ENCODE peak calls at places on chromosomes 1 and 21, in eight cellular contexts. H is SJSA1, N is mammary epithelial cell, G is endothelial cell of umbilical vein, O is HL-60, W is body of pancreas, M is sigmoid colon, X is prostate gland. P is an unnamed sample. For H3K27me3, the result is how much of the 10 kb centered on the place peaks cover.

GRCh38 chr1:35641233-35641866 is at the start of gene PSMB2:
- DNase-seq in H (peak), N (peak), G (peak), O (peak), W (peak), M (peak), X (peak), P (peak)

GRCh38 chr1:224623743-224624333 is 7.7 kb downstream of the CNIH3 start:
- DNase-seq in H (peak), N (peak), G (peak), O (no peak), W (peak), M (no peak), X (no peak), P (peak)

GRCh38 chr1:115327270-115327669 is 10.8 kb downstream of the NGF start:
- DNase-seq in H (no peak), N (no peak), G (no peak), O (no peak), W (no peak), M (no peak), X (no peak), P (no peak)

GRCh38 chr1:110967256-110967655 is 3.5 kb upstream of the LRIF1 start:
- DNase-seq in H (no peak), N (no peak), G (no peak), O (no peak), W (no peak), M (no peak), X (no peak), P (no peak)

GRCh38 chr1:42765832-42766722 is 751 bp downstream of the P3H1 start:
- DNase-seq in H (peak), N (peak), G (peak), O (no peak), W (peak), M (peak), X (peak), P (peak)

GRCh38 chr1:20476260-20477038 is 9.6 kb downstream of the CAMK2N1 start:
- DNase-seq in H (no peak), N (peak), G (no peak), O (no peak), W (peak), M (no peak), X (no peak), P (peak)

GRCh38 chr1:155127672-155128468 is at the start of gene EFNA1:
- DNase-seq in H (no peak), N (peak), G (peak), O (no peak), W (peak), M (peak), X (peak), P (peak)

GRCh38 chr1:44723496-44724407 is 7.2 kb downstream of the RNU5D-1 start:
- DNase-seq in H (no peak), N (no peak), G (no peak), O (peak), W (peak), M (no peak), X (no peak), P (no peak)

GRCh38 chr1:12711421-12712005 is 4.4 kb upstream of the AADACL3 start:
- DNase-seq in H (no peak), N (no peak), G (no peak), O (no peak), W (no peak), M (no peak), X (no peak), P (no peak)

GRCh38 chr1:116289219-116289618 is 83.8 kb upstream of the ATP1A1 start:
- DNase-seq in H (no peak), N (peak), G (no peak), O (no peak), W (peak), M (no peak), X (peak), P (no peak)

GRCh38 chr21:38980416-38981319 is 174.9 kb downstream of the ETS2 start:
- DNase-seq in H (no peak), N (no peak), G (no peak), O (no peak), W (no peak), M (no peak), X (no peak), P (peak)

GRCh38 chr1:116254776-116255175 is 118.3 kb upstream of the ATP1A1 start:
- DNase-seq in H (no peak), N (peak), G (no peak), O (no peak), W (no peak), M (no peak), X (no peak), P (no peak)

DNA sequence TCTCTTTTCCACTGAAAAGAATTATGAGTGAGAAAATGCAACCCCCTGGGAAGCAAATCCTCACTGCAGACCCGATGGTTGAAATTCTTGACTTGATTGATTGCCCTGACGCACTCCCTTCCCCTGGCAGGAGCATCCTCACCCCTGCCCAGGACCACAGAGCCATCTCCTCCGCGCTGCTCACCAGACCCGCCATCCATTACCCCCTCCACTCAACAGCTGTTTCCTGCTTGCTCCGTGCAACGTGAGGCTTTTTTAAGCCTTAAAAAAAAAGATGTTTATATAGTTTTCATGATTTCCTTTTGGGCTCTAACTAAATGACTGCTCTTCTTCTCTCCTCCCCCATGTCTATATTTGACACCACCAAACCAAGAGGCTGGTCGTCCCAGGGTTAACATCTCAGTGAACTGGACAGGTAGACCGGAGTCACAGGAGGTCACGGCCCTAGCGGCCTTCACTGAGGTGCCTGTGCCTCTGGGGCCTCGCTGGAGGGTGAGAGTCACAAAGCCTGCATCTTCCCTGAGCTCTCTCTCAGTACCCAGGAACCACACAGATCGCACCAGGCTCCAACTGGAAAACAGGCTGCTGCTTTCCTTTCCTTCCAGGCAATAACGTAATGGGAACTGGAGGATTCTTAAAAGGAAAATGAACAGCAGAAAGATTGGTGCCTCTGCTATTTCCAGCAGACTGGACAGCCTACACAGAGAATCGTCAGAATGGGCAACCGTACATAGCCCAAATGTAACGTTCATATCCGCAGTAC is 49.8 kb downstream of the ZBTB18 start:
- DNase-seq in H (no peak), N (no peak), G (peak), O (no peak), W (no peak), M (no peak), X (no peak), P (peak)
- H3K27ac ChIP-seq in H (no peak), N (no peak), G (no peak), O (no peak), W (no peak), M (no peak), X (no peak), P (peak)

DNA sequence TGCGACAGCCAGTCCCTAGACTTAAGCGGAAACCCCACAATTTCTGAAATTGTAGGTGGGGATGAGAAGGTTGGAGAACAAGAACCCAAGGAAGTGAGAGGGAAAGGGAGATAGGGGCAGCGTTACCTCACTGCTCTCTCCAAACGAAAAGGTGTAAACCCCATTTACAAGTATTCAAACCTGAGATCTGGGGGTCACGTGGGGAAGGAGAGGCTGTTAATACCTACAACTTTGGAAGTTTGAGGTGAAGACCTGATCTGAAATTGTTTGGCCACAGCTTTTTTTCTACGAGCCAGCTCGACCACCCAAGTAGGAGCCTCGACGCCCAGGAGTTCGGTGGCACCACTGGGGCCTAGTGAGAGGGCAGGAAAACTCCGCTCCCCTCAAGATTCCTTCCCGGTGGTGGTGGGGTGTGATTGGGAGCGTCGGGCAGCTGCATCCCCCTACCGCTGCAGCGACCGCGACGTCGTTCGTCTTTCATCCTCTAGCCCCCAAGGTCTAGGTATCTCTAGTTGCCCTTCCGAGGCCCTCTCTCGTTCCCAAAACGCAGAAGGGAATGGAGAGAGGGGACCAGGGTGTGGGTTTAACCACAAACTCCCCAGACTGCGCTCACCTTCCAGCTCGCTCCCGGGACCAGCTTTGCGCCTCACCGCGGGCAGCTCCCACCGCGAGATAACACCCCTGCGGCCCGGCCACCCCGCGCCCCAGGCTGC is 907 bp downstream of the PTPN14 start:
- DNase-seq in H (peak), N (no peak), G (no peak), O (no peak), W (no peak), M (no peak), X (no peak), P (peak)
- H3K4me3 ChIP-seq in H (peak), N (peak), G (peak), O (no peak), W (peak), M (peak), X (peak), P (peak)

DNA sequence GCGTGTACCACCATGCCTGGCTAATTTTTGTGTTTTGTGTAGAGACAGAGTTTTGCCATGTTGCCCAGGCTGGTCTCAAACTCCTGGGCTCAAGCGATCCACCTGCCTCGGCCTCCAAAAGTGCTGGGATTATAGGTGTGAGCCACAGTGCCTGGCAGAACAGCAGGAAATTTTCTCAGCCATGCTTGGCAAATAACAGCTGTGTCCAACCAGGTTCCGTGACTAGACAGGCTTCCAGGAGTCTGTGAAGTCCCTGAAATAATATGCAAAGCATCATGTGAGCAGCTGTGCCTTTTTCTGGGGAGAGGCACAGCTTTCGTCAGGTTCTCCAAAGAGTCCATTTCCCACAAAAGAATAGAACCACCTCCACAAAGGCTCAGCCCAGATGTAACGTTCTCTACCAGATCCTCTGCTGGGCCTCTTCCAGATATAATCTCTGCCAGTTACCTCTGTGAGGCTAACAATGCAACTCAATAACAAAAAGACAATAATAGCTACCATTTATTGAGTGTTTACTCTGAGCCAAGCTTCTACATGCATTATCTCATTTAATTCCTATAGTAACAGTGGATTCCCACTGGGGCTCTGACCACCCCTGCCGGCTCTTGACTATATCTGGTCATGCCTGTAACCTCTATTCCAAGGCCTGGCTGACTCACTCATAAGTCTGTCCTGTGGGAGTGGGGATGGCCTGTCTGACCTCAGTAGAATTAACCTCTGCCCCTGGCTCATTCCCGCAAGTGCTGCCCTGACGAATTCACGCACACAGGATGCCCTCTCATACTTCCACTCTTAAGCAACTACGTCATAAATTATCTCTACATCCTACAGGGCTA is 4.0 kb upstream of the NKAIN1 start:
- DNase-seq in H (no peak), N (no peak), G (no peak), O (no peak), W (peak), M (peak), X (no peak), P (peak)
- H3K27me3 ChIP-seq in H (under half), N (under half), G (under half), O (under half), W (under half), M (under half), X (under half), P (under half)

DNA sequence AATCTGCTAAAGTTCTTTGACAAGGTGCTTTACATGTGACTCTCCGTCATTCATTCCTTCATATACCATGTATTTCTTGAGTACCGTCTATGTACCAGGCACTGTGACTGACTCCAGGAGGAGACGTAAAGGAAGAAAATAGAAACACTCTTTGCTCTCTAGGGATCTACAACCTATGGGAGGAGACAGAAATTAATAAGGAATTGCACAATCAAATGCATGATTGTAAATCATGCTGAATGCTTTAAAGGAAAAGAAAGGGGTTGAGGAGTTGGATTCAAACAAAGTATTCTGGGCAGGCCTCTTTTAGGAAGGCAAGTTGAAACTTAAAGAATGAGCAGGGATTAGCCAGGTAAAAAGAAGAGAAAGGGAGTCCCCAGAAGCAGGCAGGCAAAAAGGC is 239.1 kb upstream of the FGGY start:
- DNase-seq in H (no peak), N (no peak), G (no peak), O (no peak), W (no peak), M (no peak), X (no peak), P (no peak)
- H3K27ac ChIP-seq in H (peak), N (no peak), G (no peak), O (no peak), W (peak), M (peak), X (peak), P (no peak)

GRCh38 chr21:31553461-31553860 is 106.0 kb upstream of the SOD1 start:
- DNase-seq in H (no peak), N (no peak), G (no peak), O (no peak), W (no peak), M (no peak), X (no peak), P (no peak)

GRCh38 chr21:31552826-31553225 is 106.7 kb upstream of the SOD1 start:
- DNase-seq in H (no peak), N (no peak), G (no peak), O (no peak), W (no peak), M (no peak), X (no peak), P (no peak)

GRCh38 chr21:31554511-31555022 is 104.9 kb upstream of the SOD1 start:
- DNase-seq in H (peak), N (peak), G (no peak), O (no peak), W (no peak), M (no peak), X (no peak), P (no peak)

GRCh38 chr21:31555741-31556191 is 103.7 kb upstream of the SOD1 start:
- DNase-seq in H (no peak), N (no peak), G (no peak), O (no peak), W (no peak), M (no peak), X (no peak), P (no peak)

GRCh38 chr21:31553926-31554325 is 105.6 kb upstream of the SOD1 start:
- DNase-seq in H (no peak), N (no peak), G (no peak), O (no peak), W (no peak), M (no peak), X (no peak), P (no peak)
- H3K4me3 ChIP-seq in H (no peak), N (no peak), G (no peak), O (no peak), W (no peak), M (no peak), X (no peak), P (no peak)

GRCh38 chr1:246302671-246303317 is 204.3 kb downstream of the SMYD3 start:
- DNase-seq in H (no peak), N (no peak), G (no peak), O (no peak), W (no peak), M (no peak), X (no peak), P (no peak)

GRCh38 chr1:246304468-246305259 is 202.4 kb downstream of the SMYD3 start:
- DNase-seq in H (no peak), N (no peak), G (no peak), O (no peak), W (no peak), M (no peak), X (no peak), P (no peak)

GRCh38 chr1:246309247-246309884 is 197.7 kb downstream of the SMYD3 start:
- DNase-seq in H (no peak), N (no peak), G (no peak), O (no peak), W (no peak), M (no peak), X (no peak), P (no peak)

GRCh38 chr1:246308533-246309075 is 198.5 kb downstream of the SMYD3 start:
- DNase-seq in H (no peak), N (no peak), G (no peak), O (no peak), W (no peak), M (no peak), X (no peak), P (no peak)

GRCh38 chr1:246306415-246307037 is 200.6 kb downstream of the SMYD3 start:
- DNase-seq in H (no peak), N (no peak), G (no peak), O (no peak), W (no peak), M (no peak), X (no peak), P (no peak)
- H3K27me3 ChIP-seq in H (under half), N (under half), G (under half), O (under half), W (under half), M (under half), X (under half), P (under half)

GRCh38 chr1:211591980-211592493 is 13.1 kb upstream of the SLC30A1 start:
- DNase-seq in H (peak), N (peak), G (peak), O (no peak), W (no peak), M (no peak), X (no peak), P (peak)
- H3K27ac ChIP-seq in H (peak), N (peak), G (no peak), O (no peak), W (no peak), M (no peak), X (no peak), P (peak)

DNA sequence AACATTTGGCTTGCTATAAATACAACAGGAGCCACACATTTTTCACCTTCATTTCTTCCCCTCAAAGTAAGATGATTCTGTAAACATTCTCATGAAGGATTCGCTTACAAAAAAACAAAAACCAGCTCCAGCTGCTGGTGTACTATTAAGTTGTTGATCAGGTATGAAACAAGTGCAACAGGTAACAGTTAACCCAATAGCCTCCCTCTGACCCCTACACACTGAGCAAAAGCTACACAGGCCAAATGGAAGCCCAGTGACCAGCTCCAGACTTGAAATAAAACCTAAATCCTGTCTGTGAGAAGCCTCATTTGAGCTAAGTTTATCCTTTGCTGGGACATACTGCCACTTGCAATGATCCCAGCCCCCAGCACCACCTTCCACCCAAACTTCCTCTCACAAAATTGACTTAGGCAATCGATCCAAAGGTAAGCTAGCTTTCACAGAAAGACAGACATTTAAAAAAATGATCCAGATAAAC is 991 bp downstream of the TIAM1 start:
- DNase-seq in H (no peak), N (no peak), G (no peak), O (no peak), W (no peak), M (no peak), X (no peak), P (no peak)
- H3K4me3 ChIP-seq in H (peak), N (peak), G (no peak), O (no peak), W (no peak), M (peak), X (peak), P (peak)

DNA sequence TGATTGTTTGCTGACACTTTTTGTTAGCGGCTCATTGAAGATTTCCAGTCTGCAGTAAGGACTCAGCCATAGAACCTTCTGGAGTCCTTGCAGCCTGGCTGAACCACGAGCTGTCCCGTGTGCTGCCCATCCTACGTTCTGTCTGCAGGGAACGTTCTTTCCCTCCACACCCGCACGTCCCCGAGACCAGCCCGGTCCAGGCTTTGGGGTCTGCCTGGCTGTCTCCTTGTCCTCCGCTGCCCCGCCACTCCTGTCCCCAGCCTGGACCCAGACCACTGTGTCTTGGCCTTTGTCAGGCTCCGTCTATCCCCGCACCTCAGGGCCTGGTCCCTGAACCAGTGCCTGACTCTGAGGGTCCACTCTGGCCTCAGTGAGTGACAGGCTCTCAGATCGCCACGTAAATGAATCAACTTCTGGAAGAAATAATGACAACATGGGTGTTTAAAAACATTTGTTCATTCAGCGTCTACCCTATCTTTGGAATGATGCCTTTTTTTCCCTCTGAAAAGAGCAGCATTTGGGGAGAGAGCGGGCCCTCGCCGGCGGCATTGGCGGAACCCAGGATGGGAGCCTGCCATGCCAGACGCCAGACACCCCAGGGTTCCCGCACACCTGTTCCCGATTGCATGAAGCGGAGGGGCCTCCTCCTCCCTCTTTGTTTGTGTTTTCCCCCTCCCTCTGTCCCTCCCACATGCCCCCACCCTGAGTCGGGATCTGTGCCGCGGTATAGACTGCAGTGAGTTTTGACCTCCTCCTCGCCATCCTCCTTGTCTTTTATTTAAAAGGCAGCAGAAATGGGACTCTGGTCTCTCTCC is 43.9 kb upstream of the C1orf174 start:
- DNase-seq in H (no peak), N (no peak), G (no peak), O (no peak), W (no peak), M (no peak), X (no peak), P (peak)
- H3K27me3 ChIP-seq in H (under half), N (under half), G (under half), O (under half), W (under half), M (under half), X (under half), P (under half)